ENCODE peak calls at places on chromosomes 2 and 18, in four cellular contexts. U is adrenal gland, A is NCI-H1436, M is activated T-cell treated with anti-CD3 and anti-CD28 coated beads for 4 hours. K is an unnamed sample.

GRCh38 chr2:15133461-15133860 is 427.7 kb downstream of the NBAS start:
- DNase-seq in A (no peak), M (no peak), U (no peak), K (no peak)

GRCh38 chr2:96531872-96532505 is 4.6 kb upstream of the ARID5A start:
- DNase-seq in A (peak; percentile 94), U (peak; percentile 95), M (peak; percentile 81), K (peak; percentile 77)

GRCh38 chr2:33077841-33078240 is 131.1 kb downstream of the LTBP1 start:
- DNase-seq in U (no peak), M (no peak), A (no peak), K (no peak)

GRCh38 chr2:120771111-120771555 is 35.5 kb downstream of the GLI2 start:
- DNase-seq in U (no peak), A (no peak), M (no peak), K (no peak)

GRCh38 chr18:35116784-35117318 is 75.6 kb downstream of the MAPRE2 start:
- DNase-seq in A (no peak), M (no peak), U (no peak), K (no peak)

GRCh38 chr2:231674587-231675334 is 33.6 kb upstream of the PTMA start:
- DNase-seq in U (peak; percentile 70), M (peak; percentile 55), A (no peak), K (peak; percentile 38)

GRCh38 chr2:101152195-101153076 is 1.3 kb upstream of the TBC1D8 start:
- DNase-seq in A (no peak), M (no peak), U (peak; percentile 24), K (no peak)

GRCh38 chr2:45153126-45153525 is 143.9 kb upstream of the SIX2 start:
- DNase-seq in A (no peak), M (no peak), U (no peak), K (no peak)

GRCh38 chr2:85707304-85707703 is 13.1 kb downstream of the GNLY start:
- DNase-seq in M (peak; percentile 61), U (peak; percentile 56), A (peak; percentile 64), K (peak; percentile 60)

GRCh38 chr2:219269362-219270054 is 9.7 kb upstream of the DNAJB2 start:
- DNase-seq in A (no peak), U (peak; percentile 89), M (no peak), K (no peak)

GRCh38 chr2:129460643-129461198 is 518.7 kb upstream of the RAB6C start:
- DNase-seq in U (no peak), A (no peak), M (no peak), K (no peak)